ENCODE peak calls at places on chromosomes 7 and 10, in eight cellular contexts. U is hepatocyte, P is endothelial cell of umbilical vein, L is HepG2, Y is GM23248, Q is GM12878, J is K562, H is PC-9. T is an unnamed sample. For H3K4me1, the result is how much of the 10 kb centered on the place peaks cover.

GRCh38 chr10:70589762-70590662 is 12.5 kb downstream of the PRF1 start:
- DNase-seq in U (peak), P (no peak), L (no peak), Y (peak), Q (no peak), J (no peak), H (no peak), T (no peak)

GRCh38 chr7:2431260-2431867 is 28.0 kb downstream of the CHST12 start:
- DNase-seq in U (no peak), P (peak), L (peak), Y (peak), Q (no peak), J (peak), H (no peak), T (no peak)

GRCh38 chr10:88642254-88642653 is 22.0 kb upstream of the LIPF start:
- DNase-seq in U (no peak), P (no peak), L (no peak), Y (peak), Q (no peak), J (no peak), H (no peak), T (no peak)

GRCh38 chr10:33914746-33915145 is 580.3 kb upstream of the NRP1 start:
- DNase-seq in U (no peak), P (no peak), L (no peak), Y (no peak), Q (no peak), J (no peak), H (no peak), T (no peak)

GRCh38 chr7:110922906-110923305 is 168.0 kb upstream of the LRRN3 start:
- DNase-seq in U (no peak), P (peak), L (peak), Y (peak), Q (no peak), J (no peak), H (peak), T (peak)

GRCh38 chr10:3119796-3120459 is 52.6 kb downstream of the PFKP start:
- DNase-seq in U (no peak), P (no peak), L (no peak), Y (peak), Q (no peak), J (peak), H (no peak), T (no peak)

GRCh38 chr10:6669269-6669859 is 89.3 kb upstream of the PRKCQ start:
- DNase-seq in U (peak), P (peak), L (peak), Y (peak), Q (no peak), J (peak), H (no peak), T (peak)

GRCh38 chr7:137933270-137934017 is 68.4 kb downstream of the CREB3L2 start:
- DNase-seq in U (no peak), P (peak), L (no peak), Y (peak), Q (no peak), J (peak), H (no peak), T (peak)

GRCh38 chr7:27154901-27155815 is 1.3 kb downstream of the HOXA7 start:
- DNase-seq in U (no peak), P (peak), L (no peak), Y (peak), Q (no peak), J (no peak), H (no peak), T (peak)

GRCh38 chr7:843230-843629 is 11.0 kb downstream of the SUN1 start:
- DNase-seq in U (no peak), P (no peak), L (no peak), Y (no peak), Q (no peak), J (no peak), H (no peak), T (no peak)

GRCh38 chr10:33676606-33677005 is 342.1 kb upstream of the NRP1 start:
- DNase-seq in U (no peak), P (peak), L (no peak), Y (no peak), Q (no peak), J (no peak), H (no peak), T (no peak)

GRCh38 chr10:50497758-50498157 is 126.0 kb downstream of the SGMS1 start:
- DNase-seq in U (peak), P (no peak), L (peak), Y (peak), Q (peak), J (no peak), H (peak), T (peak)

GRCh38 chr10:61753453-61753852 is 90.7 kb downstream of the CABCOCO1 start:
- DNase-seq in U (no peak), P (no peak), L (no peak), Y (no peak), Q (no peak), J (no peak), H (no peak), T (no peak)

GRCh38 chr10:18044976-18045720 is 93.4 kb downstream of the SLC39A12 start:
- DNase-seq in U (no peak), P (no peak), L (no peak), Y (peak), Q (no peak), J (no peak), H (no peak), T (no peak)

GRCh38 chr7:37372750-37373149 is 75.9 kb downstream of the ELMO1 start:
- DNase-seq in U (no peak), P (no peak), L (no peak), Y (no peak), Q (no peak), J (no peak), H (no peak), T (no peak)

GRCh38 chr7:29900745-29901144 is 88.9 kb downstream of the SCRN1 start:
- DNase-seq in U (no peak), P (no peak), L (no peak), Y (no peak), Q (no peak), J (no peak), H (no peak), T (no peak)

GRCh38 chr7:110317699-110318265 is 773.1 kb upstream of the LRRN3 start:
- DNase-seq in U (no peak), P (peak), L (peak), Y (no peak), Q (no peak), J (no peak), H (peak), T (no peak)

GRCh38 chr7:45026984-45027773 is 27.2 kb downstream of the CCM2 start:
- DNase-seq in U (no peak), P (peak), L (peak), Y (peak), Q (peak), J (no peak), H (no peak), T (peak)

GRCh38 chr7:133401225-133401624 is 148.3 kb downstream of the EXOC4 start:
- DNase-seq in U (no peak), P (no peak), L (no peak), Y (no peak), Q (no peak), J (no peak), H (no peak), T (no peak)

GRCh38 chr7:33351709-33352108 is 222.3 kb downstream of the BBS9 start:
- DNase-seq in U (no peak), P (no peak), L (no peak), Y (no peak), Q (no peak), J (no peak), H (no peak), T (no peak)

GRCh38 chr10:75508239-75508813 is 76.9 kb downstream of the LRMDA start:
- DNase-seq in U (peak), P (peak), L (no peak), Y (peak), Q (no peak), J (no peak), H (peak), T (peak)

GRCh38 chr10:106582291-106582690 is 582.2 kb downstream of the SORCS1 start:
- DNase-seq in U (no peak), P (no peak), L (no peak), Y (peak), Q (no peak), J (no peak), H (no peak), T (peak)

GRCh38 chr10:113425596-113425995 is 127.3 kb upstream of the HABP2 start:
- DNase-seq in U (no peak), P (peak), L (no peak), Y (no peak), Q (no peak), J (no peak), H (no peak), T (no peak)

GRCh38 chr10:71763352-71764127 is 9.8 kb downstream of the VSIR start:
- DNase-seq in U (no peak), P (no peak), L (no peak), Y (peak), Q (no peak), J (peak), H (no peak), T (no peak)

GRCh38 chr10:71757450-71757918 is 15.8 kb downstream of the VSIR start:
- DNase-seq in U (no peak), P (no peak), L (no peak), Y (no peak), Q (no peak), J (no peak), H (no peak), T (peak)

GRCh38 chr10:71761541-71762113 is 11.7 kb downstream of the VSIR start:
- DNase-seq in U (no peak), P (no peak), L (no peak), Y (no peak), Q (no peak), J (peak), H (no peak), T (no peak)

GRCh38 chr10:71762324-71762723 is 11.0 kb downstream of the VSIR start:
- DNase-seq in U (no peak), P (no peak), L (no peak), Y (no peak), Q (no peak), J (no peak), H (no peak), T (no peak)

DNA sequence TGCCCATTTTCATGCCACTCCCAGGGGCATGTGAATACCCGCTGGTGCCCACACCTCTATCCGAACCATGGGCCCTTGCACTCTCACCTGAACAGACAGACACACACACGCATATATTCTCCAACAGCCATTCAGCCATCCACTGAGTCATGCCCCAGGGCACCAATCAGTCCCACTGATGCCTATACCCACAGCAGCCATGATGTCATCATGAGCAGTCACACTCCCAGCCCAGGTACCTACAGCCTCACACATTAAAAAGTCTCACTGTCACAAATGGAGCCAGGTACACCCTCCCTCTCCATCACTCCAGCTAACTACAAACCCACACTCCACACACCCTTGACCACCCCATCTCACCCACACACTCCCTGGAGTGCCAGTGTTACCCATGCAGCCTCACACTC is 12.2 kb downstream of the VSIR start:
- DNase-seq in U (no peak), P (no peak), L (no peak), Y (no peak), Q (no peak), J (no peak), H (no peak), T (peak)
- H3K4me1 ChIP-seq in U (under half), P (under half), L (under half), Y (under half), Q (under half), J (under half), H (half or more), T (under half)

GRCh38 chr7:140679186-140679585 is 6.4 kb downstream of the ADCK2 start:
- DNase-seq in U (no peak), P (no peak), L (no peak), Y (no peak), Q (no peak), J (no peak), H (peak), T (no peak)
- TF ChIP-seq EZH2 in U (no peak), P (no peak), L (no peak), Y (no peak), Q (no peak), J (no peak), H (no peak), T (no peak)

DNA sequence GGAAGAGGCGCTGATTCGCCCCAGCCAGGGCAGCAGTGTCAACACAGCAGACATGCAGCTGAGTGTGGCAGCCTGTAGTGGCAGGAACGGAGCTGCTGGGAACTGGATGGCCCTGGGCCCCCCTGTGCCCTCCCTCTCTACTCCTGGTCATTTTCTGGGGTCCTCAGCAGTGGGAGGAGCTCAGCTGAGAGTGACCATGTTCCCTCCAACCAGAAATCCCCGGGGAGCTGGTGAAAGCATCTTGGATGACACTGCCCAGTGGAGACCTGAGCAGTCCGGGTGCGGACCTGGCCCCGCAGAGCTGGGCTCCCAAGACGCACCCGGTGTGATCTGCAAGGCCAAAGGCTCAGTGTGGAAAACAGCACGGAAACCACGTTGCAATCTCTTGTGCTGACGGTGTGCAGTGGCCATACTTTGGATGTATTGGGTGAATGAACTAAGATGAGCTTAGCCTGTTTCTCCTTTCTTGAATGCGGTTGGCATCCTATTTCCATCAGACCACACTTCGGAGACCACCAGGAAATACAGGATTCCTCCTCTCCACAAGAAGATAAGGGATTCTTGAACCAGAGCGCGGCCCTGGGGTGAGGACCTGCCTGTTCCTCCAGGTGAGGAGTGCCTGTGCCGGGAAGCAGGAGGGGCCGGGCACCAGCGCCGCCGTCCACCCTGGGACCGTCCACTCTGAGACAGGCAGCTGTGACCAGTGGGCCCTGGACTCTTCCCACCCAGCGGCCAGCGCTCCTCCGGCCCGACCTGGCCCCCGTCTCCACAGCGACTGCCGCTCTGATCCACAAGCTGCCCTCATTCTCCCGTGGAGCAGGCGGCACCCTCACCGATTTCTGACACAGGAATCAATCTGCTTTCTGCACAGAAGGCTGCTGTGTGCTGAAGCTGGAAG is 93.5 kb upstream of the DIP2C start:
- DNase-seq in U (no peak), P (no peak), L (no peak), Y (no peak), Q (no peak), J (no peak), H (no peak), T (no peak)
- H3K4me1 ChIP-seq in U (under half), P (under half), L (under half), Y (under half), Q (under half), J (under half), H (under half), T (under half)

DNA sequence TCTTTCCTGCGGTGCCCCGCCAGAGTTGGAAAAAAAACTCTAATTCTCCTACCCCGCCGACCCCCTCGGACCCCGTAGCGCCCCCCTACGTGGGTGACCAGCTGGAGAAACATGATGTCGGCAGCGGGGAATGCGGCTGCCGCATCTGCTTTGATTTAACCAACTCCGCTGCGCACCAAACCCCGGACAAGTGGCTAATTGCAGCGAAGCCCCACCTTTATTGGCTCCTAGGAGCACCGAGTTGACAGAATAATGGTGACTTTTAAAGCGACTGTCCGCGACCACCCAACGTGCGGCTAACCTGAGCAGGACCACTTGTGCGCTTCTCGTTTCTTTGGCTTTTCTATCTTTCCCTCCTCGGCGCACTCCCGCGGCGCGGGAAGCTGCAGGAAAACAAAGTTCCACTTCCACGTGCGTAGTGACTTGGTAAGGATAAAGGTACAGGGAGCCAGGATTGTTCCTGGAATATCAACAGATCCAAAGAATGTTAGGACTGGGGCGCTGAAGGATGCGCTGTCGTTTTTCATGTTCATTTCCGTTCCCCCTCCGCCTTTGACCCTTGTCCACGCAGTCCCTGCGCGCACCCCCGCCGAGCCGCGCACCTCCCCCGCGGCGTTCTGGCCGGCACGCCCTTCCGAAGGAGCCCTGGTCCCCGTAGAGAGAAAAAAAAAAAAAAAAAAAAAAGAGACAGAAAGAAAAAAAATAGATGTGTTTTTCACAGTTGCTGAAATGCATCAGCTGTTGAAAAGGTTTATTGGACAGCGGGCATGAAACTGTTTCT is 1.4 kb downstream of the WNT16 start:
- DNase-seq in U (no peak), P (no peak), L (no peak), Y (peak), Q (no peak), J (peak), H (no peak), T (no peak)
- TF ChIP-seq EZH2 in U (peak), P (peak), L (peak), Y (peak), Q (no peak), J (no peak), H (no peak), T (peak)

T was measured in mammary epithelial cell.